ENCODE peak calls at places on chromosomes 5 and 9, in eight cellular contexts. A, X, R, B, I, K, U and V are unnamed samples.

GRCh38 chr5:145118109-145118508 is 717.0 kb downstream of the PRELID2 start:
- DNase-seq in A (no peak), X (no peak), R (no peak), B (no peak), I (no peak), K (no peak), U (no peak), V (no peak)

GRCh38 chr9:117392992-117393391 is 21.9 kb downstream of the ASTN2 start:
- DNase-seq in A (no peak), X (no peak), R (no peak), B (no peak), I (no peak), K (no peak), U (no peak), V (no peak)

GRCh38 chr9:109912726-109913460 is 132.9 kb downstream of the PALM2AKAP2 start:
- DNase-seq in A (peak), X (no peak), R (no peak), B (peak), I (no peak), K (no peak), U (no peak), V (no peak)

GRCh38 chr5:116759860-116760644 is 185.4 kb upstream of the SEMA6A start:
- DNase-seq in A (no peak), X (peak), R (no peak), B (no peak), I (no peak), K (peak), U (no peak), V (no peak)

GRCh38 chr5:80975065-80975464 is 14.9 kb downstream of the RASGRF2 start:
- DNase-seq in A (no peak), X (no peak), R (no peak), B (no peak), I (no peak), K (no peak), U (no peak), V (peak)

GRCh38 chr9:86263876-86264275 is 4.4 kb upstream of the C9orf153 start:
- DNase-seq in A (no peak), X (no peak), R (no peak), B (no peak), I (no peak), K (no peak), U (no peak), V (no peak)

GRCh38 chr5:17441351-17441750 is 56.7 kb upstream of the TAF11L2 start:
- DNase-seq in A (no peak), X (no peak), R (no peak), B (peak), I (no peak), K (peak), U (no peak), V (no peak)

GRCh38 chr9:127166651-127167524 is 44.5 kb upstream of the ANGPTL2 start:
- DNase-seq in A (no peak), X (peak), R (no peak), B (no peak), I (no peak), K (no peak), U (no peak), V (no peak)

GRCh38 chr5:116498478-116498877 is 76.1 kb downstream of the SEMA6A start:
- DNase-seq in A (no peak), X (no peak), R (no peak), B (no peak), I (no peak), K (no peak), U (no peak), V (no peak)

GRCh38 chr5:91141642-91142041 is 241.5 kb downstream of the ARRDC3 start:
- DNase-seq in A (no peak), X (no peak), R (no peak), B (no peak), I (no peak), K (no peak), U (no peak), V (no peak)

GRCh38 chr5:38853753-38854470 is 8.1 kb downstream of the OSMR start:
- DNase-seq in A (peak), X (no peak), R (no peak), B (peak), I (no peak), K (peak), U (no peak), V (no peak)

GRCh38 chr5:66742083-66742895 is 146.1 kb downstream of the MAST4 start:
- DNase-seq in A (peak), X (no peak), R (peak), B (no peak), I (no peak), K (peak), U (no peak), V (peak)

GRCh38 chr9:120894404-120895226 is 17.6 kb upstream of the PHF19 start:
- DNase-seq in A (peak), X (no peak), R (no peak), B (no peak), I (no peak), K (peak), U (no peak), V (no peak)

GRCh38 chr5:761206-761771 is 23.2 kb downstream of the ZDHHC11B start:
- DNase-seq in A (no peak), X (peak), R (no peak), B (no peak), I (no peak), K (no peak), U (no peak), V (no peak)

GRCh38 chr9:16060457-16061129 is 507.8 kb downstream of the CCDC171 start:
- DNase-seq in A (no peak), X (no peak), R (no peak), B (no peak), I (no peak), K (no peak), U (no peak), V (no peak)

GRCh38 chr5:38809388-38810359 is 36.1 kb upstream of the OSMR start:
- DNase-seq in A (peak), X (peak), R (peak), B (peak), I (peak), K (peak), U (peak), V (peak)

GRCh38 chr5:94908889-94909480 is 290.5 kb downstream of the SLF1 start:
- DNase-seq in A (peak), X (no peak), R (no peak), B (no peak), I (no peak), K (peak), U (no peak), V (no peak)

GRCh38 chr9:136714096-136714875 is 1.9 kb downstream of the DIPK1B start:
- DNase-seq in A (no peak), X (no peak), R (no peak), B (no peak), I (no peak), K (no peak), U (no peak), V (no peak)

GRCh38 chr9:136962701-136963248 is 10.7 kb downstream of the LCN12 start:
- DNase-seq in A (no peak), X (no peak), R (no peak), B (no peak), I (no peak), K (no peak), U (no peak), V (no peak)

DNA sequence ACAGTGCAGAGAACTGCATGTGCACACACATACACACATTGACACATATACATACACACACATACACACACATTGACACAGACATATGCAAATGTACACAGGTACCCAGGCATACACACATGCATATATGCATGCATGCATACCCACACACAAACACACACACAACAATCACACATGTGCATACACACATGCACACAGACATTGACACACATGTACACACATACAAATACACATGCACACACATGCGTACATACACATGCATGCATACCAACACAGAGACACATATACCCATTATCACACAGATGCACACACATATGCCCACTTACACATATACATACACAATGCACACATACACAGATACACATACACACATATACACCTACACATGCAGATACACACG is 299.6 kb upstream of the ADCY2 start:
- DNase-seq in A (no peak), X (no peak), R (no peak), B (no peak), I (no peak), K (no peak), U (no peak), V (no peak)
- H3K4me3 ChIP-seq in A (no peak), X (no peak), R (no peak), B (no peak), I (no peak), K (no peak), U (no peak), V (no peak)

DNA sequence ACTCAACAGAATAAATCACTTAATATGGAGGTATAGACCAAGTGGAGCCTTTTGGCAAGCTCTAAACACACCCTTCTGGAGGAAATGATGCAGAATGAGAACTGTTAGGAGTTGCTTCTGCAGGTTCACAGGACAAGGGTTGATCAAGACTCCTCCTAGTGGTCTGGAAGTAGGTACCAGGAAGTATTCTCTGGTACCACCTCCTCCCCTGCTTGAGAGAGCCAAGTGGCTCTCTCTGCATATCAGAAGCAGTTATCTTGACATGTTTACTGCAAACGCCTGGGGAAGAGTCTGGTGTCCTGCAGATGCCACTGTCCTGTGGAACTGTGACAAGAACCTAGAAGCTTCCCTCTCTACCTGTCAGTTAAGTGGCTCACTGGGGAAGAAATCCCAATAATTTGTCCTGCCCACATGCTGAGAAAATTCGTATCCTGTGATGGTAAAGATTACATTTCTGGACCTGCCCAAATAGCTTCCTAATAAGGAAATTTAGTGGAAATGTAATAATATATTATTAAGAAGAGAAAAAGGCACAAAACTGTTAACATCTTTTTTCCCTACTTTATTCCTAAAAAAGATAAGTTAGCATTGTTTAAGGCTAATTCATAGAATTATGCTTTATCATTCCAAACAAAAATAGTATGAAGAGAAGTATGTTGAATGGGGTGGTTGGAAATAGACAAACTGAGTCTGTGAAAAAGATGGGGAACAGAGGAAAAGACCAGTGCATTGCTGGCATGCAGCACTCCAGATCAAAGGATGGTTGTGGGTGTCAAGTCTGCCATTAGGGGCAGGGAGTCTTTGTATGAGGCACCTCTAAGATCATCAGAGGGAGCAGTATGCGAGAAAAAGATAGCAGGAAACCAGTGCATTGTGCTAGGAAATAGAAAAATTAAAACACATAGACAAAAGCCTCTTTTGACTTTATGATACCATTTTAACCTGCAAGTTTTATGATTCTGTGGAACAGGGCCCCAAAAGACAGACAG is 118.8 kb downstream of the CDC42SE2 start:
- DNase-seq in A (peak), X (no peak), R (no peak), B (no peak), I (no peak), K (peak), U (no peak), V (peak)
- TF ChIP-seq CTCF in A (peak), X (no peak), R (peak), B (peak), I (no peak), K (peak), U (peak), V (peak)

DNA sequence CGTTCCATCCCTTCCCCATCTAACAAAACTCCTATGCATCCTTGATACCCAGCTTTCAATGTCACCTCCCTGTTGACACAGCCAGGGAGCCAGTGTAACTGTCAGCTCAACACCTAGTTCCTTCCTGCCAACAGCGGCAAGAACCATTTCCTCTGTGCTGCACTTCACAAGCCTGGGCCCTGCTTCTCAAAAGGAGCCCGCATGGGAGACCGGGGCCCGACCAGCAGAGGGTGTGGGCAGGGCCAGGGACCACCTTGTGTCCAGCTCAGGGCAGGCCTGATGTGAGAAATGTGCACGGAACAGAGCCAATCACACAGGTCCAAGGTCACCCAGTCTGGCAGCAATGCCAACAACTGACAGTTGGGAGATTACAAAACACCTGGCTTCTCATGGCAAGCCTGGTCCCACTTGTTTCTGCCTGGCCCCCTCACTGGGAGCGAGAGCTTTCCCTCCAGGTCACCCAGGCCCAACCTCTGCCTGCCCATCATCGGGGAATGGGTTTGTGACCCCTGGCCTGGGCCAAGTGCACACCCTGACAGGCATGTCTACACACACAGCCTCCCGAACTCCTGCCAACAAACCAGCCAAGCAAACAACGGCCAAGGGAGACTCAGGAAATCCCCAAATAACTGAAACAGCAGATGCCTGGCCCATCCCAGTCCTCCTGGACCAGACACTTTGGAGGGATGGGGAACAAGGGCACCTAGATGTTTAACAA is 3.1 kb downstream of the RNF44 start:
- DNase-seq in A (peak), X (no peak), R (no peak), B (no peak), I (no peak), K (no peak), U (no peak), V (no peak)
- H3K4me3 ChIP-seq in A (no peak), X (no peak), R (peak), B (peak), I (no peak), K (no peak), U (no peak), V (peak)

GRCh38 chr9:87497604-87498045 is at the start of gene DAPK1:
- DNase-seq in A (peak), X (peak), R (no peak), B (no peak), I (no peak), K (peak), U (peak), V (no peak)
- TF ChIP-seq CTCF in A (no peak), X (no peak), R (no peak), B (no peak), I (no peak), K (peak), U (no peak), V (peak)

GRCh38 chr5:95970359-95970704 is 8.7 kb upstream of the ELL2 start:
- DNase-seq in A (no peak), X (no peak), R (no peak), B (no peak), I (no peak), K (no peak), U (no peak), V (no peak)
- H3K4me3 ChIP-seq in A (no peak), X (no peak), R (no peak), B (no peak), I (no peak), K (no peak), U (no peak), V (no peak)

DNA sequence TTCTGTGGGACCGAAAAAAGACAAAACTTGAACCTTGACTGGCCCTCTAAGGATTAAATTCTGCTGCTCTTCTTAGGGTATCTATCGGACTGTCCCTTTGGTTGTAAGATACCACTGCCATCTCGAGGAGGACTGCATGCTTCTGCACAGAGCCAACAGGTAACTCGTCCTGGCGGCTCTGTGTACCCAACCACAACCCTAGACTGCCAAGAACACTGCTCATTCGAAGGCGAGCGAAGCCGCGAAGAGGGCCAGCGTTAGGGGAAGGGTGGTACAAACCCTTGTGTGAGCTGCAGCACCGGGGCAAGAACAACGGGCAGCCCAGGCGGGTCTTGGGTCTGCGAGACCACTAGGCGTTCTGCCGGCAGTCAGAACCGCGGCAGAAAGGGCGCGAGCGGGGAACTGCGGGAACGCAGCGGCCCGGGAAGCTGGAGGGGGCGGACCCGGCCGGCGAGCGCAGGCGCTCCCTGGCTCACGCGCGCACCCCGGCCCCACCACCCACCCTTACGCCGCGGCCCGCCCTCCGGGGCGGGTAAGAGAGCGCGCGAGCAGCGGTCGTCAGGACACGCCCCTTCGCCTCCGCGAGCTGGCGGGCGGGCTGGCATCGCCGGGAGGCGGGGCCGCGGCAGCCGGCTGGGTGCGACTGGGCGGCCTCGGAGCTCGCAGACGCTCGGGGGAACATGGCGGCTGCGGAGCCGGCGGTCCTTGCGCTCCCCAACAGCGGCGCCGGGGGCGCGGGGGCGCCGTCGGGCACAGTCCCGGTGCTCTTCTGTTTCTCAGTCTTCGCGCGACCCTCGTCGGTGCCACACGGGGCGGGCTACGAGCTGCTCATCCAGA is at the start of gene ISOC1:
- DNase-seq in A (peak), X (peak), R (peak), B (peak), I (peak), K (peak), U (peak), V (peak)
- TF ChIP-seq CTCF in A (no peak), X (no peak), R (peak), B (no peak), I (no peak), K (peak), U (no peak), V (peak)

GRCh38 chr9:31908891-31909480 is 475.5 kb upstream of the ACO1 start:
- DNase-seq in A (no peak), X (no peak), R (no peak), B (no peak), I (no peak), K (no peak), U (no peak), V (peak)
- H3K4me3 ChIP-seq in A (no peak), X (no peak), R (no peak), B (no peak), I (no peak), K (no peak), U (no peak), V (no peak)

GRCh38 chr5:179980767-179981166 is 73.1 kb upstream of the TBC1D9B start:
- DNase-seq in A (no peak), X (no peak), R (no peak), B (no peak), I (no peak), K (no peak), U (no peak), V (no peak)

GRCh38 chr5:179986328-179986727 is 78.6 kb upstream of the TBC1D9B start:
- DNase-seq in A (no peak), X (no peak), R (no peak), B (no peak), I (no peak), K (peak), U (no peak), V (no peak)
- TF ChIP-seq CTCF in A (no peak), X (no peak), R (peak), B (no peak), I (no peak), K (peak), U (no peak), V (peak)

DNA sequence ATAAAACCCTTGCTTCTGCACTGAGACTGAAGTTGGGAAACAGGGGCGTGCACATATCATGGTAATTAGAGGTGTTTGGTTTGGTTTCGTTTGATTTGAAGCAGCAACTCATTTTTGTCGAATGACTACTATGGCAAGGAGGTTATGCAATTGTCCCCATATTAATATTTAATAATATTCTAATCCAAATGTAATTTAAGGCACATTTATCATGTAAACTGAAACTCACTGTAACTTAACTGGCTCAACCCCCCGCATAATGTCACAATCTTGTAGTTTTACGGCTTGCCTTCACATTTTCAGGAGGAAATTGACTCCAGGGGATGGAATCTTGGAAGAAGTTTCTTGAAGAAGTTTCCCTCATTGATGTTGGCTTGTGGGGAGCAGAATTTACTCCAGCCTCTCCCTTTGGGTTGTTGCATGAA is 12.5 kb downstream of the ZNF366 start:
- DNase-seq in A (peak), X (no peak), R (no peak), B (no peak), I (no peak), K (no peak), U (no peak), V (no peak)
- H3K4me3 ChIP-seq in A (no peak), X (no peak), R (no peak), B (no peak), I (no peak), K (no peak), U (no peak), V (no peak)